ENCODE peak calls at places on chromosomes 16 and 17, in four cellular contexts. G is ACHN; W is activated CD4-positive, CD25-positive, alpha-beta regulatory T cell treated with anti-CD3 and anti-CD28 coated beads, Interleukin-2, amount 50 U/mL, for 72 hours; S is PC-3. U is an unnamed sample.

GRCh38 chr16:11254913-11255736 is 879 bp downstream of the SOCS1 start:
- DNase-seq in G (peak), W (peak), S (peak), U (peak)

GRCh38 chr17:51645056-51645455 is 384.7 kb downstream of the UTP18 start:
- DNase-seq in W (no peak), G (no peak), S (no peak), U (no peak)

GRCh38 chr16:15829460-15829859 is 27.4 kb downstream of the MYH11 start:
- DNase-seq in W (no peak), G (no peak), S (no peak), U (no peak)

GRCh38 chr16:67115649-67116048 is 5.9 kb downstream of the PHAF1 start:
- DNase-seq in W (no peak), G (peak), S (peak), U (no peak)

GRCh38 chr16:22071352-22071923 is 20.9 kb upstream of the VWA3A start:
- DNase-seq in S (no peak), G (no peak), W (no peak), U (no peak)

GRCh38 chr17:36937001-36937960 is at the start of gene LHX1:
- DNase-seq in W (no peak), G (peak), S (no peak), U (no peak)

GRCh38 chr16:53626161-53626560 is 77.5 kb downstream of the RPGRIP1L start:
- DNase-seq in G (no peak), S (no peak), W (no peak), U (no peak)

GRCh38 chr16:2206780-2207433 is 1.7 kb downstream of the MLST8 start:
- DNase-seq in S (no peak), G (no peak), W (no peak), U (no peak)

GRCh38 chr17:77830816-77831490 is 127.5 kb upstream of the TNRC6C start:
- DNase-seq in G (peak), W (peak), S (no peak), U (no peak)

GRCh38 chr17:38444151-38444550 is 15.9 kb downstream of the ARHGAP23 start:
- DNase-seq in G (peak), W (peak), S (peak), U (peak)

GRCh38 chr16:87812200-87812656 is 46.4 kb upstream of the KLHDC4 start:
- DNase-seq in S (no peak), G (no peak), W (no peak), U (no peak)

GRCh38 chr17:4109424-4109823 is 33.4 kb downstream of the ZZEF1 start:
- DNase-seq in G (no peak), W (no peak), S (no peak), U (no peak)

GRCh38 chr17:34562387-34562786 is 17.0 kb upstream of the TMEM132E start:
- DNase-seq in S (no peak), G (peak), W (no peak), U (no peak)

GRCh38 chr16:70390774-70391173 is 44.1 kb downstream of the DDX19A start:
- DNase-seq in S (peak), G (no peak), W (no peak), U (no peak)

GRCh38 chr16:87601322-87602004 is 845 bp upstream of the JPH3 start:
- DNase-seq in W (no peak), G (no peak), S (no peak), U (no peak)

GRCh38 chr17:48611681-48612455 is 1.1 kb upstream of the HOXB7 start:
- DNase-seq in G (peak), W (no peak), S (no peak), U (no peak)

GRCh38 chr16:57627184-57627871 is 1.1 kb upstream of the ADGRG1 start:
- DNase-seq in S (peak), G (peak), W (no peak), U (no peak)

GRCh38 chr17:35708951-35709350 is 22.5 kb upstream of the RASL10B start:
- DNase-seq in W (no peak), S (no peak), G (no peak), U (no peak)

GRCh38 chr16:79066621-79067020 is 533.9 kb downstream of the MAF start:
- DNase-seq in W (no peak), G (no peak), S (no peak), U (no peak)

GRCh38 chr16:16096161-16096857 is 127.0 kb downstream of the ABCC6 start:
- DNase-seq in S (no peak), G (peak), W (no peak), U (no peak)

GRCh38 chr16:28492511-28492910 is 637 bp upstream of the CLN3 start:
- DNase-seq in W (no peak), S (no peak), G (no peak), U (no peak)

GRCh38 chr16:69165584-69165983 is 21.4 kb upstream of the SNTB2 start:
- DNase-seq in S (no peak), W (no peak), G (no peak), U (no peak)

GRCh38 chr17:41734139-41734948 is at the start of gene HAP1:
- DNase-seq in W (peak), G (peak), S (peak), U (no peak)

U was measured in AML-193.